ENCODE peak calls at places on chromosomes 12 and 14, in four cellular contexts. One of them, this sample, is unnamed. For H3K4me1, the result is how much of the 10 kb centered on the place peaks cover.

GRCh38 chr14:22200977-22201605 is 387.9 kb downstream of the DAD1 start:
- DNase-seq in psoas muscle: no peak
- DNase-seq in lower lobe of right lung: no peak
- DNase-seq in breast epithelium: no peak
- DNase-seq in this sample: no peak

GRCh38 chr12:122527478-122527944 is 462 bp downstream of the KNTC1 start:
- DNase-seq in breast epithelium: no peak
- DNase-seq in lower lobe of right lung: no peak
- DNase-seq in psoas muscle: no peak
- DNase-seq in this sample: no peak

GRCh38 chr12:70646850-70647249 is 9.6 kb upstream of the PTPRB start:
- DNase-seq in psoas muscle: no peak
- DNase-seq in lower lobe of right lung: no peak
- DNase-seq in breast epithelium: no peak
- DNase-seq in this sample: no peak

GRCh38 chr14:54395716-54396115 is 1.1 kb upstream of the CDKN3 start:
- DNase-seq in breast epithelium: no peak
- DNase-seq in lower lobe of right lung: no peak
- DNase-seq in psoas muscle: no peak
- DNase-seq in this sample: no peak

GRCh38 chr12:91331371-91331770 is 148.8 kb upstream of the DCN start:
- DNase-seq in lower lobe of right lung: no peak
- DNase-seq in psoas muscle: no peak
- DNase-seq in breast epithelium: no peak
- DNase-seq in this sample: no peak

GRCh38 chr12:91902860-91903683 is 242.6 kb downstream of the BTG1 start:
- DNase-seq in lower lobe of right lung: no peak
- DNase-seq in breast epithelium: no peak
- DNase-seq in psoas muscle: no peak
- DNase-seq in this sample: no peak

GRCh38 chr12:72330291-72330690 is 58.1 kb downstream of the TRHDE start:
- DNase-seq in psoas muscle: peak
- DNase-seq in breast epithelium: no peak
- DNase-seq in lower lobe of right lung: no peak
- DNase-seq in this sample: no peak

GRCh38 chr12:76539727-76540126 is 19.8 kb downstream of the OSBPL8 start:
- DNase-seq in lower lobe of right lung: no peak
- DNase-seq in psoas muscle: no peak
- DNase-seq in breast epithelium: no peak
- DNase-seq in this sample: no peak

GRCh38 chr14:68952544-68953535 is 26.3 kb downstream of the ACTN1 start:
- DNase-seq in lower lobe of right lung: no peak
- DNase-seq in psoas muscle: peak
- DNase-seq in breast epithelium: no peak
- DNase-seq in this sample: peak

DNA sequence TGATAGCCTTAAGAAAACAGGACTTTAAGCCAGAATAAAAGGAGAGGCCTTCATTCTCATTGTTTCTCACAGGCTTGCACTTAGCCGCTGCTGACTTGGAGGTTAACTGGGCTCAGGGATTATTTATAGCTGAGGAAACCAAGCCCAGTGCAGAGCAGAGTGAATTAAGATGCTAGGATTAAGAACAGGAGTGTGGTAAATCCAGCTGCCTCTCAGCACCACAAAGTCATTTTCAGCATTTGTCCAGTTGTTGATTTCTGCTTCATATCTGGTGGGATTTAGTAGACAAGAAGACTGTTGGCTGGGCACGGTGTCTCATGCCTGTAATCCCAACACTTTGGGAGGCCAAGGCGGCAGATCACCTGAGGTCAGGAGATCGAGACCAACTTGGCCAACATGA is 14.3 kb upstream of the KRT73 start:
- DNase-seq in breast epithelium: peak
- DNase-seq in lower lobe of right lung: no peak
- DNase-seq in psoas muscle: no peak
- DNase-seq in this sample: no peak
- H3K4me1 ChIP-seq in breast epithelium: under half
- H3K4me1 ChIP-seq in lower lobe of right lung: under half
- H3K4me1 ChIP-seq in psoas muscle: under half
- H3K4me1 ChIP-seq in this sample: under half

GRCh38 chr14:75427482-75428229 is at the start of gene JDP2:
- DNase-seq in breast epithelium: peak
- DNase-seq in psoas muscle: peak
- DNase-seq in lower lobe of right lung: peak
- DNase-seq in this sample: peak

GRCh38 chr14:75425443-75425842 is 2.4 kb upstream of the JDP2 start:
- DNase-seq in breast epithelium: no peak
- DNase-seq in psoas muscle: no peak
- DNase-seq in lower lobe of right lung: no peak
- DNase-seq in this sample: no peak

GRCh38 chr14:75426332-75427125 is 1.3 kb upstream of the JDP2 start:
- DNase-seq in breast epithelium: no peak
- DNase-seq in psoas muscle: no peak
- DNase-seq in lower lobe of right lung: no peak
- DNase-seq in this sample: no peak

GRCh38 chr14:75428230-75429104 is 645 bp downstream of the JDP2 start:
- DNase-seq in breast epithelium: no peak
- DNase-seq in psoas muscle: peak
- DNase-seq in lower lobe of right lung: peak
- DNase-seq in this sample: peak

DNA sequence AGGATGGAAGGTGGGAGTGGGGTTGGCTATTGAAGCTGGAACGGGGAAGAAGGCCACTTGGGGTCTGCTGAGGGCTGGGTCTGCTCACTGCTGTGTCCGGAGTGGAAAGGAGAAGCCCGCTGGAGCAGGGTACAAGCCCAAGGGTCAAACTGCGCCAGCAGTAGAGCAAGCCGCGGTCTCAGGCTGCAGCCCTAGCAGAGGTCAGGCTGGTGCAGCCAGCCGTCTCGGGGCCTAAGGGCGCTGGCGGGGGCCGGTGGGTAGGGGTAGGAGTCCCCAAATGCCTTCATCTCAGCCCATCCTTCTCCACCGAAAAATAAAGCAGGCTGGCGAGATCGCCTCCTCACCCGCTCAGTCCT is 718 bp upstream of the JDP2 start:
- DNase-seq in psoas muscle: no peak
- DNase-seq in lower lobe of right lung: peak
- DNase-seq in breast epithelium: no peak
- DNase-seq in this sample: no peak
- H3K27ac ChIP-seq in psoas muscle: peak
- H3K27ac ChIP-seq in lower lobe of right lung: peak
- H3K27ac ChIP-seq in breast epithelium: peak
- H3K27ac ChIP-seq in this sample: no peak

GRCh38 chr12:107347261-107347660 is 253.9 kb upstream of the CRY1 start:
- DNase-seq in lower lobe of right lung: no peak
- DNase-seq in psoas muscle: no peak
- DNase-seq in breast epithelium: no peak
- DNase-seq in this sample: no peak
- H3K4me1 ChIP-seq in lower lobe of right lung: under half
- H3K4me1 ChIP-seq in psoas muscle: under half
- H3K4me1 ChIP-seq in breast epithelium: under half
- H3K4me1 ChIP-seq in this sample: under half

GRCh38 chr14:100844846-100845245 is 18.9 kb downstream of the MEG3 start:
- DNase-seq in lower lobe of right lung: peak
- DNase-seq in breast epithelium: no peak
- DNase-seq in psoas muscle: no peak
- DNase-seq in this sample: no peak
- H3K27ac ChIP-seq in lower lobe of right lung: no peak
- H3K27ac ChIP-seq in breast epithelium: no peak
- H3K27ac ChIP-seq in psoas muscle: no peak
- H3K27ac ChIP-seq in this sample: no peak

GRCh38 chr14:24071144-24071697 is at the start of gene CPNE6:
- DNase-seq in psoas muscle: no peak
- DNase-seq in breast epithelium: no peak
- DNase-seq in lower lobe of right lung: peak
- DNase-seq in this sample: peak

GRCh38 chr14:24072881-24073877 is 1.8 kb downstream of the CPNE6 start:
- DNase-seq in lower lobe of right lung: no peak
- DNase-seq in breast epithelium: no peak
- DNase-seq in psoas muscle: no peak
- DNase-seq in this sample: no peak

GRCh38 chr14:24072436-24072835 is 1.1 kb downstream of the CPNE6 start:
- DNase-seq in psoas muscle: no peak
- DNase-seq in breast epithelium: no peak
- DNase-seq in lower lobe of right lung: peak
- DNase-seq in this sample: no peak

GRCh38 chr14:24070285-24071143 is 848 bp upstream of the CPNE6 start:
- DNase-seq in lower lobe of right lung: peak
- DNase-seq in breast epithelium: no peak
- DNase-seq in psoas muscle: no peak
- DNase-seq in this sample: no peak

GRCh38 chr14:24071836-24072420 is 566 bp downstream of the CPNE6 start:
- DNase-seq in breast epithelium: no peak
- DNase-seq in psoas muscle: no peak
- DNase-seq in lower lobe of right lung: peak
- DNase-seq in this sample: no peak
- H3K4me1 ChIP-seq in breast epithelium: under half
- H3K4me1 ChIP-seq in psoas muscle: under half
- H3K4me1 ChIP-seq in lower lobe of right lung: under half
- H3K4me1 ChIP-seq in this sample: under half

DNA sequence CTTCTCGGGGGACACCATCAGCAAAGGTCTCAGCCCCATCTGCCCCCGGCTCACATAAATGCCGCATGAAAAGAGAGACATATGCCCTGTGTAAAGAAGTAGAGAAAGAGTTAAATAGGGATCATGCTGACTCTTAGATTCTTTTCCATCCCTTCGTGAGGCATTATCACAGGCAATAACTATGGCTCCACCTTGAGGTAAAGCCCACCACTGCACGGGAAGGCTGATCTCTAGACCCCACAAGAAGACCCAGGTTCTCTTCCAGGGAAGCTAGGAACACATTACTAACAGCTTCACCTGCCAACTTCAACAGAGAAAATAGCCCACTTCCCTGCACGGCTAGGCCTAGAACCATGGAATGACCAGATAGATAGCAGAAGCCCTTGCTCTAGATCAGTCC is 14.1 kb upstream of the NOP2 start:
- DNase-seq in lower lobe of right lung: no peak
- DNase-seq in psoas muscle: no peak
- DNase-seq in breast epithelium: no peak
- DNase-seq in this sample: no peak
- H3K27ac ChIP-seq in lower lobe of right lung: no peak
- H3K27ac ChIP-seq in psoas muscle: no peak
- H3K27ac ChIP-seq in breast epithelium: no peak
- H3K27ac ChIP-seq in this sample: no peak

This sample was measured in ovary.